ENCODE peak calls at places on chromosome 14, in ten cellular contexts. L, H, F, D, S, J, X, C, W and A are unnamed samples. For H3K36me3 and H3K4me1, the result is how much of the 10 kb centered on the place peaks cover.

GRCh38 chr14:91298576-91298975 is 54.1 kb upstream of the GPR68 start:
- DNase-seq in L (no peak), H (no peak), F (no peak), D (no peak), S (no peak), J (no peak), X (no peak), C (peak), W (no peak), A (no peak)

GRCh38 chr14:28777773-28778606 is 11.4 kb downstream of the FOXG1 start:
- DNase-seq in L (no peak), H (no peak), F (no peak), D (no peak), S (no peak), J (no peak), X (no peak), C (no peak), W (no peak), A (no peak)

GRCh38 chr14:99169776-99170356 is 102.1 kb downstream of the BCL11B start:
- DNase-seq in L (no peak), H (no peak), F (no peak), D (no peak), S (no peak), J (no peak), X (no peak), C (no peak), W (no peak), A (no peak)

GRCh38 chr14:72472845-72473244 is 421.1 kb downstream of the DPF3 start:
- DNase-seq in L (no peak), H (no peak), F (no peak), D (no peak), S (no peak), J (no peak), X (no peak), C (no peak), W (no peak), A (no peak)

GRCh38 chr14:73747386-73748211 is 33.4 kb upstream of the PNMA1 start:
- DNase-seq in L (no peak), H (no peak), F (no peak), D (no peak), S (no peak), J (no peak), X (peak), C (no peak), W (no peak), A (no peak)

GRCh38 chr14:105330491-105330895 is 15.9 kb downstream of the PACS2 start:
- DNase-seq in L (no peak), H (no peak), F (no peak), D (no peak), S (no peak), J (no peak), X (no peak), C (peak), W (peak), A (no peak)

GRCh38 chr14:21997300-21997699 is 323.7 kb upstream of the OR4E1 start:
- DNase-seq in L (no peak), H (peak), F (no peak), D (no peak), S (no peak), J (no peak), X (peak), C (no peak), W (peak), A (peak)

GRCh38 chr14:20624495-20625070 is 16.9 kb downstream of the OR6S1 start:
- DNase-seq in L (no peak), H (peak), F (peak), D (peak), S (peak), J (no peak), X (peak), C (peak), W (peak), A (peak)

GRCh38 chr14:51828017-51828797 is 32.2 kb upstream of the GNG2 start:
- DNase-seq in L (no peak), H (peak), F (no peak), D (peak), S (peak), J (no peak), X (peak), C (peak), W (peak), A (peak)

GRCh38 chr14:34012978-34013713 is 62.3 kb upstream of the EGLN3 start:
- DNase-seq in L (no peak), H (no peak), F (no peak), D (no peak), S (peak), J (no peak), X (no peak), C (no peak), W (no peak), A (no peak)

GRCh38 chr14:22569106-22569748 is 19.8 kb downstream of the DAD1 start:
- DNase-seq in L (no peak), H (no peak), F (no peak), D (no peak), S (no peak), J (no peak), X (no peak), C (no peak), W (no peak), A (peak)

GRCh38 chr14:89117017-89117416 is 292.6 kb downstream of the TTC8 start:
- DNase-seq in L (no peak), H (no peak), F (no peak), D (no peak), S (no peak), J (no peak), X (no peak), C (no peak), W (no peak), A (no peak)

GRCh38 chr14:24398298-24398942 is 383 bp upstream of the NYNRIN start:
- DNase-seq in L (no peak), H (no peak), F (no peak), D (peak), S (no peak), J (no peak), X (peak), C (no peak), W (peak), A (no peak)
- H3K36me3 ChIP-seq in L (under half), H (under half), F (under half), D (under half), S (under half), J (under half), X (under half), C (under half), W (under half), A (under half)

GRCh38 chr14:50343424-50343823 is 31.3 kb downstream of the DMAC2L start:
- DNase-seq in L (no peak), H (no peak), F (no peak), D (no peak), S (no peak), J (no peak), X (no peak), C (no peak), W (no peak), A (no peak)

GRCh38 chr14:50347521-50347920 is 35.4 kb downstream of the DMAC2L start:
- DNase-seq in L (no peak), H (no peak), F (no peak), D (no peak), S (peak), J (no peak), X (peak), C (no peak), W (peak), A (no peak)

GRCh38 chr14:50345891-50346422 is 33.8 kb downstream of the DMAC2L start:
- DNase-seq in L (no peak), H (no peak), F (no peak), D (no peak), S (no peak), J (no peak), X (no peak), C (no peak), W (no peak), A (no peak)

GRCh38 chr14:50344116-50344775 is 32.1 kb downstream of the DMAC2L start:
- DNase-seq in L (no peak), H (no peak), F (no peak), D (no peak), S (no peak), J (no peak), X (no peak), C (no peak), W (no peak), A (no peak)

GRCh38 chr14:50344831-50345563 is 32.9 kb downstream of the DMAC2L start:
- DNase-seq in L (no peak), H (no peak), F (peak), D (no peak), S (no peak), J (no peak), X (no peak), C (no peak), W (no peak), A (no peak)
- H3K4me1 ChIP-seq in L (under half), H (under half), F (under half), D (under half), S (under half), J (under half), X (under half), C (under half), W (under half), A (under half)

DNA sequence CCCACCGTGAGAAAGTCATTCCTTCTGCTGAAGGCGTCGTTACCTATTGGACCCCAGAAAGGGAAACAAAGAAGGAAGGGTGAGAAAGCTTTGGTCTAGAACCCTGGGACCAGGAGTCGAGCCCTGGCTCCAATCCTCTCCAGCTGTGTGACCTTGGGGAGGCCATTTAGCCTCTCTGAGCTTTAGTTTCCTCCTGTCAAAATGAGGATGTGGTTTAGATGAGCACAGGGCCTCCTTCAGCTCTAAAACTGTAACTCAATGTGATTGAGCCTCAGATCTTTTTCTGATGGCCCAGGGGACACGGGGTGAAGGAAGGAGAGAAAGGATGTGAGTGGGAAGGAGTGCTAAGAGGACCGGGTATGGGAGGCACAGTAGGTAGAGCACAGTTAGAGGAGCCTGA is 7.7 kb downstream of the JDP2 start:
- DNase-seq in L (no peak), H (no peak), F (no peak), D (no peak), S (no peak), J (no peak), X (no peak), C (no peak), W (no peak), A (no peak)
- H3K36me3 ChIP-seq in L (half or more), H (under half), F (under half), D (half or more), S (half or more), J (under half), X (under half), C (half or more), W (under half), A (under half)

GRCh38 chr14:23571701-23572523 is 4.3 kb upstream of the AP1G2 start:
- DNase-seq in L (no peak), H (no peak), F (no peak), D (no peak), S (no peak), J (no peak), X (peak), C (no peak), W (no peak), A (no peak)

GRCh38 chr14:23572524-23572828 is 4.9 kb upstream of the AP1G2 start:
- DNase-seq in L (no peak), H (no peak), F (no peak), D (no peak), S (no peak), J (no peak), X (no peak), C (no peak), W (no peak), A (no peak)

GRCh38 chr14:23569443-23570151 is 2.0 kb upstream of the AP1G2 start:
- DNase-seq in L (no peak), H (no peak), F (no peak), D (no peak), S (peak), J (no peak), X (no peak), C (no peak), W (peak), A (no peak)

GRCh38 chr14:23572841-23573240 is 5.2 kb upstream of the AP1G2 start:
- DNase-seq in L (no peak), H (no peak), F (no peak), D (no peak), S (no peak), J (no peak), X (peak), C (no peak), W (no peak), A (no peak)

GRCh38 chr14:23570806-23571483 is 3.4 kb upstream of the AP1G2 start:
- DNase-seq in L (no peak), H (no peak), F (no peak), D (no peak), S (no peak), J (no peak), X (peak), C (no peak), W (no peak), A (no peak)
- H3K4me1 ChIP-seq in L (under half), H (under half), F (under half), D (under half), S (under half), J (under half), X (under half), C (under half), W (under half), A (under half)

DNA sequence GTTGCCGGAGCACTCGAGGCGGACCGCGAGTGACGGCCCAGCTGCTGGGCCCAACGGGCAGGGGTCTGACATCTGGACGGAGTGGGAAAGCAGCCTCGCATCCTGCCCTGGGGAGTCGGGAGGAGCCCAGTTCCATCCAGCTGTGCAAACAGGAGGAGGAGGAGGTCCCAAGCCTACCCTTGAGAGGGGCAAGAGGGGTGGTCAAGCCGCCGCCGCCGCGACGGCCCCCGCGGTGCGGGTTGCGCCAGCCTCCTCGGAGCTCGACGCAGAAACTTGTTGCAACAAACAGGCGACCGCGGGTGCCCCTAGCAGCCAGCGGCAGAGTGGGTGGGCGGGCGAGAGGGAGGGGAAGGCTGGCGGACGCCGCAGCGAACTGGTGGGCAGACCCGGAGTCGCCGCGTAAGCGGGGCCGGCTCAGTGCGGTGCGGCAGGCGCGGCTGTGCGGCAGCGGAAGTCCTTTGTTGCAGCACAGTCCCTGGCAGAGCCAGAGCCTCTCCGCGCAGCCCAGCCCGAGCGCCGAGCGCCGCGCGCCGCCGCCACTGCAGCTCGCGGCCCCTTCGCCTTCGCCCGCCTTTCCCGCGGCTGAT is at the start of gene ZBTB1:
- DNase-seq in L (no peak), H (peak), F (peak), D (peak), S (peak), J (no peak), X (peak), C (peak), W (peak), A (peak)
- H3K36me3 ChIP-seq in L (under half), H (under half), F (under half), D (under half), S (under half), J (under half), X (under half), C (under half), W (under half), A (under half)

DNA sequence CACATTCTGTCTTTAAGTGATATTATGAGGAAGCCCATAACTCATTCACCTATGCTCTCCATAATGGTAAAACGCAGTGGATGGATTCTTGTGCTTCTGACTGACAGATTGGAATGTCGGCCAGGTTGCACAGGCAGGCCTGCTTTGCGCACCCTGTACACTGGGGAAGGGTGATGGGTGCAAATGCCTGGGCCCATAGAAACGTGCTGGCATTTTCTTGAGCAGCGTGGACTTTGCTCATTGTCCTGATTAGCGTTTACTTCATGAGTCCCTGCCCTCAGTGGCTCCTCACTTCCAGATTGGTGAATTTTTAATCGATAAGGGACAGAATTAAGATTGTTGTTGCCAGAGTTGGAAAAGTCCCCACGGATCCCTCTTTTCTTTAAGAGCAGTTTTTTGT is 80.9 kb upstream of the TRAF3 start:
- DNase-seq in L (no peak), H (no peak), F (no peak), D (no peak), S (no peak), J (no peak), X (peak), C (no peak), W (no peak), A (no peak)
- H3K4me1 ChIP-seq in L (under half), H (under half), F (under half), D (under half), S (under half), J (under half), X (half or more), C (under half), W (under half), A (under half)

GRCh38 chr14:67757175-67757574 is 55.5 kb downstream of the RDH12 start:
- DNase-seq in L (no peak), H (no peak), F (no peak), D (no peak), S (no peak), J (no peak), X (no peak), C (no peak), W (no peak), A (no peak)
- H3K36me3 ChIP-seq in L (half or more), H (under half), F (under half), D (half or more), S (under half), J (under half), X (under half), C (half or more), W (under half), A (under half)

GRCh38 chr14:69626132-69626500 is 14.7 kb downstream of the SUSD6 start:
- DNase-seq in L (no peak), H (no peak), F (no peak), D (no peak), S (no peak), J (no peak), X (no peak), C (no peak), W (no peak), A (no peak)

GRCh38 chr14:69632752-69633151 is 21.4 kb downstream of the SUSD6 start:
- DNase-seq in L (no peak), H (no peak), F (no peak), D (no peak), S (no peak), J (no peak), X (no peak), C (no peak), W (no peak), A (no peak)

GRCh38 chr14:69632154-69632553 is 20.8 kb downstream of the SUSD6 start:
- DNase-seq in L (no peak), H (no peak), F (no peak), D (no peak), S (no peak), J (no peak), X (no peak), C (no peak), W (no peak), A (no peak)

GRCh38 chr14:69631509-69631908 is 20.1 kb downstream of the SUSD6 start:
- DNase-seq in L (no peak), H (no peak), F (no peak), D (no peak), S (peak), J (no peak), X (no peak), C (no peak), W (no peak), A (no peak)

DNA sequence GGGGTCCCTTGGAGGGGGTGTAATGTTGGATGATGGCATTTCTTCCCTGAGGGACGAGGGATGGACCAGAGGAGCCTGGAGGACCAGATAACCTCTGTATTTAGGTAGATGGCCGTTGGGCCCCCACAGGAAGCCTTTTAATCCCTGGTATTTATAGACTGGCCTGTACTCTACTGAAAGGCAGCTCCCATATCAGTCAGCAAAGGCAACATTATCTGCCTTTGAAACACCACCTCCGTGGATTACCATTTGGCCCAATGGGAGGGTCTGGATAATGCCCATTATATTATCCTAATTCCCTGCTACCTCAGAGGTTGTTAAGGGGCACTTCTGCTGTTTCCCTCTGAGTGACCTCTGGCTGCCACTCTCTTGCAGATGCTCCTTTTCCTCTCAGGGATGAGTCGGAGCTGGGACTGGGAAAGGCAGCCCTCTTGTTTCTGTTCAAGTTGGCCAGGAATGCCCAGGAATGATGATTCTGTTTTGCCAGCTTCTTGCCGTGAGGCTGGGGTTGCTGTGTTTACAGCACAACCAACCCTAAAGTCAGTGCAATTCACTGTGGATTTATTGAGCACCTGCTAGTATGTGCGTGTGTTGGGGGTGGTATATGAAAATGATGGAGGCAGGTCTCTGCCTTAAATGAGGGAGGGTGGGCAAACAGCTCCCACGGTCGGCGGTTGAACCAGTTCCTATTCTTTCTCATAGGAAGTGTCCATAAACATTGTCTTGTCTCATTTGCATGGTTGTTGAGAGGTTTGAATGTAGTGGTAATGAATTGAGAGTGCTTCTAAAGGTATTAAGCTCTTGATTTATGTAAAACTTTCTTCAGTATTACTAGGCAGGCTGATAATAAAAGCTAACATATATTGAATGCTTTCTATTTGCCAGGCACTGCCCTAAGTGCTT is 18.1 kb downstream of the SUSD6 start:
- DNase-seq in L (no peak), H (no peak), F (no peak), D (no peak), S (no peak), J (no peak), X (no peak), C (no peak), W (no peak), A (no peak)
- H3K4me1 ChIP-seq in L (under half), H (half or more), F (under half), D (half or more), S (under half), J (under half), X (under half), C (half or more), W (half or more), A (under half)

GRCh38 chr14:100278702-100279101 is 27.5 kb downstream of the SLC25A29 start:
- DNase-seq in L (no peak), H (no peak), F (peak), D (no peak), S (no peak), J (no peak), X (no peak), C (peak), W (peak), A (no peak)
- H3K36me3 ChIP-seq in L (half or more), H (under half), F (under half), D (under half), S (under half), J (under half), X (under half), C (under half), W (under half), A (under half)